ENCODE peak calls at places on chromosomes 3 and 15, in seven cellular contexts. T, I, A, Z, J, F and N are unnamed samples.

GRCh38 chr15:47778263-47778770 is 61.0 kb downstream of the SEMA6D start:
- DNase-seq in Z (no peak), A (no peak), J (no peak), F (no peak), T (no peak), I (no peak), N (no peak)

GRCh38 chr3:190083631-190084030 is 37.1 kb downstream of the P3H2 start:
- DNase-seq in F (no peak), J (no peak), I (no peak), A (no peak), Z (no peak), T (no peak), N (no peak)

GRCh38 chr3:148042663-148043445 is 633.7 kb downstream of the ZIC1 start:
- DNase-seq in F (no peak), J (no peak), A (no peak), T (no peak), I (no peak), Z (peak; percentile 75), N (no peak)

GRCh38 chr15:91916051-91916450 is 62.5 kb downstream of the SLCO3A1 start:
- DNase-seq in I (no peak), F (no peak), J (no peak), A (no peak), Z (no peak), T (no peak), N (peak; percentile 69)

GRCh38 chr15:26967719-26968269 is 3.2 kb upstream of the GABRG3 start:
- DNase-seq in I (no peak), T (no peak), F (no peak), J (no peak), A (no peak), Z (no peak), N (no peak)

GRCh38 chr3:148930785-148931184 is 60.6 kb upstream of the GYG1 start:
- DNase-seq in Z (no peak), I (no peak), A (no peak), F (no peak), T (no peak), J (no peak), N (no peak)

GRCh38 chr15:91413142-91413541 is 313.1 kb downstream of the SV2B start:
- DNase-seq in T (no peak), J (no peak), Z (no peak), I (no peak), F (no peak), A (no peak), N (no peak)

GRCh38 chr15:45199136-45199810 is 11.5 kb upstream of the SHF start:
- DNase-seq in A (no peak), F (peak; percentile 47), Z (peak; percentile 44), T (no peak), J (no peak), I (no peak), N (no peak)

GRCh38 chr15:71066983-71067382 is 48.3 kb upstream of the THSD4 start:
- DNase-seq in A (no peak), J (no peak), I (no peak), T (no peak), Z (no peak), F (no peak), N (no peak)

GRCh38 chr15:79282371-79283251 is at the start of gene ANKRD34C:
- DNase-seq in I (no peak), A (no peak), J (no peak), F (no peak), Z (no peak), T (no peak), N (no peak)

GRCh38 chr15:49174902-49175301 is 4.9 kb downstream of the GALK2 start:
- DNase-seq in F (no peak), A (no peak), I (no peak), J (no peak), Z (no peak), T (no peak), N (no peak)

GRCh38 chr3:142975316-142975995 is 12.0 kb upstream of the PAQR9 start:
- DNase-seq in F (no peak), A (no peak), Z (no peak), J (no peak), T (no peak), I (no peak), N (no peak)

GRCh38 chr3:105618561-105618960 is 250.3 kb downstream of the CBLB start:
- DNase-seq in F (no peak), Z (no peak), T (no peak), A (no peak), J (no peak), I (no peak), N (no peak)

GRCh38 chr15:80788536-80788935 is 9.4 kb downstream of the CEMIP start:
- DNase-seq in A (no peak), T (no peak), Z (no peak), J (no peak), F (no peak), I (no peak), N (no peak)

GRCh38 chr3:13106308-13106970 is 33.2 kb upstream of the IQSEC1 start:
- DNase-seq in J (no peak), T (no peak), Z (no peak), I (no peak), F (no peak), A (no peak), N (no peak)

GRCh38 chr3:40847571-40847992 is 322.8 kb downstream of the ZNF621 start:
- DNase-seq in A (no peak), I (no peak), F (no peak), Z (peak; percentile 73), J (no peak), T (no peak), N (no peak)

GRCh38 chr3:66196633-66197032 is 24.2 kb upstream of the SLC25A26 start:
- DNase-seq in I (no peak), Z (peak; percentile 15), F (no peak), J (no peak), T (no peak), A (no peak), N (no peak)

GRCh38 chr3:14505803-14506500 is 34.2 kb downstream of the GRIP2 start:
- DNase-seq in J (no peak), F (no peak), Z (no peak), A (no peak), T (no peak), I (peak; percentile 49), N (peak; percentile 71)

GRCh38 chr3:32398531-32398930 is 6.9 kb downstream of the CMTM7 start:
- DNase-seq in J (no peak), T (peak; percentile 38), F (no peak), A (no peak), Z (no peak), I (no peak), N (peak; percentile 86)

GRCh38 chr15:34637305-34637704 is 53.9 kb upstream of the GOLGA8B start:
- DNase-seq in A (no peak), I (no peak), F (no peak), T (no peak), Z (no peak), J (no peak), N (no peak)

GRCh38 chr3:190585771-190586630 is 72.1 kb downstream of the IL1RAP start:
- DNase-seq in I (no peak), F (no peak), A (no peak), Z (peak; percentile 69), J (peak; percentile 81), T (no peak), N (no peak)

GRCh38 chr15:35167675-35168074 is 82.6 kb upstream of the NANOGP8 start:
- DNase-seq in A (no peak), F (no peak), I (no peak), T (no peak), Z (peak; percentile 1), J (no peak), N (no peak)

GRCh38 chr3:187368251-187368733 is at the start of gene RTP4:
- DNase-seq in F (no peak), A (no peak), J (no peak), T (no peak), Z (peak; percentile 61), I (no peak), N (no peak)

GRCh38 chr3:122797291-122797690 is 2.4 kb downstream of the SLC49A4 start:
- DNase-seq in F (no peak), I (no peak), Z (no peak), A (no peak), T (no peak), J (no peak), N (no peak)

GRCh38 chr3:112604536-112604935 is 36.4 kb downstream of the CCDC80 start:
- DNase-seq in A (no peak), T (no peak), I (no peak), F (no peak), J (no peak), Z (peak; percentile 97), N (no peak)

GRCh38 chr3:128153156-128154011 is at the start of gene EEFSEC:
- DNase-seq in J (peak; percentile 6), I (peak; percentile 79), Z (peak; percentile 79), T (peak; percentile 85), F (peak; percentile 86), A (peak; percentile 94), N (peak; percentile 96)

GRCh38 chr15:69526696-69527095 is 74.1 kb downstream of the RPLP1 start:
- DNase-seq in T (no peak), Z (no peak), F (no peak), J (no peak), I (no peak), A (no peak), N (no peak)

GRCh38 chr3:84772841-84773240 is 185.9 kb upstream of the CADM2 start:
- DNase-seq in Z (no peak), I (no peak), T (no peak), J (no peak), F (no peak), A (no peak), N (no peak)

GRCh38 chr3:23942546-23942945 is 2.5 kb upstream of the NR1D2 start:
- DNase-seq in J (no peak), F (no peak), T (no peak), I (no peak), A (no peak), Z (no peak), N (no peak)

GRCh38 chr15:76625267-76625666 is 279.9 kb downstream of the SCAPER start:
- DNase-seq in Z (no peak), F (no peak), I (no peak), T (no peak), A (no peak), J (no peak), N (no peak)

GRCh38 chr15:40773496-40773895 is 3.7 kb downstream of the C15orf62 start:
- DNase-seq in A (no peak), J (no peak), T (no peak), I (no peak), F (no peak), Z (no peak), N (peak; percentile 66)
- TF ChIP-seq POLR2AphosphoS5 in A (no peak), J (no peak), T (no peak), I (no peak), F (no peak), Z (no peak), N (no peak)

GRCh38 chr3:136903899-136904298 is 41.9 kb downstream of the NCK1 start:
- DNase-seq in J (no peak), T (no peak), A (no peak), I (no peak), F (no peak), Z (no peak), N (no peak)
- H3K4me1 ChIP-seq in J (no peaks in the 10 kb centered on the region), T (peaks cover 26% of the 10 kb centered on the region), A (peaks cover 41% of the 10 kb centered on the region), I (no peaks in the 10 kb centered on the region), F (peaks cover 15% of the 10 kb centered on the region), Z (peaks cover 35% of the 10 kb centered on the region), N (peaks cover 66% of the 10 kb centered on the region)

GRCh38 chr3:71035314-71035713 is 548.2 kb downstream of the FOXP1 start:
- DNase-seq in I (no peak), A (no peak), J (no peak), T (no peak), F (peak; percentile 77), Z (peak; percentile 96), N (no peak)
- H3K27ac ChIP-seq in I (no peak overlapping the region), A (peak overlapping the region; percentile 67), J (no peak overlapping the region), T (peak overlapping the region; percentile 41), F (peak overlapping the region; percentile 72), Z (peak overlapping the region; percentile 73), N (no peak overlapping the region)

GRCh38 chr3:38001456-38002081 is 11.0 kb downstream of the VILL start:
- DNase-seq in I (no peak), J (no peak), F (peak; percentile 11), Z (no peak), T (peak; percentile 87), A (no peak), N (peak; percentile 77)
- TF ChIP-seq POLR2AphosphoS5 in I (no peak), J (no peak), F (peak; percentile 16), Z (no peak), T (no peak), A (no peak), N (peak; percentile 37)